ENCODE peak calls at places on chromosome 17, in seven cellular contexts. T, Z, W, N, U, R and F are unnamed samples.
A peak's percentile ranks its signal among the peaks of the same experiment; 100 is the strongest.

GRCh38 chr17:68544111-68544510 is 31.9 kb downstream of the PRKAR1A start:
- DNase-seq in T (no peak), Z (no peak), W (no peak), N (no peak), U (no peak), R (no peak), F (no peak)

GRCh38 chr17:70184770-70185169 is 15.4 kb downstream of the KCNJ2 start:
- DNase-seq in T (peak; percentile 88), Z (peak; percentile 34), W (no peak), N (no peak), U (no peak), R (peak; percentile 68), F (no peak)

GRCh38 chr17:29256735-29257466 is 10.2 kb downstream of the CRYBA1 start:
- DNase-seq in T (no peak), Z (no peak), W (no peak), N (no peak), U (no peak), R (peak; percentile 78), F (no peak)

GRCh38 chr17:2158011-2158410 is 103.1 kb downstream of the HIC1 start:
- DNase-seq in T (no peak), Z (peak; percentile 64), W (no peak), N (no peak), U (no peak), R (peak; percentile 81), F (peak; percentile 36)

GRCh38 chr17:72274632-72275031 is 153.8 kb downstream of the SOX9 start:
- DNase-seq in T (no peak), Z (no peak), W (no peak), N (no peak), U (no peak), R (no peak), F (no peak)

GRCh38 chr17:65173284-65173793 is 36.2 kb downstream of the RGS9 start:
- DNase-seq in T (peak; percentile 78), Z (peak; percentile 63), W (no peak), N (no peak), U (peak; percentile 23), R (peak; percentile 40), F (peak; percentile 50)

GRCh38 chr17:12667299-12667958 is 1.7 kb downstream of the MYOCD start:
- DNase-seq in T (peak; percentile 68), Z (peak; percentile 59), W (peak; percentile 85), N (peak; percentile 40), U (no peak), R (peak; percentile 56), F (peak; percentile 58)

GRCh38 chr17:80594666-80595269 is 50.1 kb downstream of the RPTOR start:
- DNase-seq in T (no peak), Z (no peak), W (no peak), N (no peak), U (no peak), R (no peak), F (no peak)

GRCh38 chr17:79713391-79713790 is 17.4 kb upstream of the ENPP7 start:
- DNase-seq in T (no peak), Z (no peak), W (no peak), N (no peak), U (no peak), R (no peak), F (no peak)

GRCh38 chr17:8163978-8164814 is 1.4 kb upstream of the VAMP2 start:
- DNase-seq in T (no peak), Z (peak; percentile 75), W (no peak), N (no peak), U (peak; percentile 48), R (peak; percentile 37), F (peak; percentile 60)

GRCh38 chr17:80114758-80115157 is 13.4 kb downstream of the GAA start:
- DNase-seq in T (no peak), Z (no peak), W (no peak), N (no peak), U (no peak), R (no peak), F (no peak)

GRCh38 chr17:48489781-48490180 is 41.0 kb downstream of the HOXB1 start:
- DNase-seq in T (no peak), Z (no peak), W (peak; percentile 49), N (no peak), U (no peak), R (no peak), F (no peak)

GRCh38 chr17:48490391-48491026 is 40.3 kb downstream of the HOXB1 start:
- DNase-seq in T (peak; percentile 32), Z (no peak), W (no peak), N (no peak), U (no peak), R (peak; percentile 56), F (no peak)

GRCh38 chr17:48491527-48492273 is 39.1 kb downstream of the HOXB1 start:
- DNase-seq in T (no peak), Z (no peak), W (no peak), N (no peak), U (no peak), R (no peak), F (no peak)

GRCh38 chr17:48494335-48494734 is 36.5 kb downstream of the HOXB1 start:
- DNase-seq in T (peak; percentile 49), Z (no peak), W (no peak), N (no peak), U (no peak), R (peak; percentile 88), F (no peak)

DNA sequence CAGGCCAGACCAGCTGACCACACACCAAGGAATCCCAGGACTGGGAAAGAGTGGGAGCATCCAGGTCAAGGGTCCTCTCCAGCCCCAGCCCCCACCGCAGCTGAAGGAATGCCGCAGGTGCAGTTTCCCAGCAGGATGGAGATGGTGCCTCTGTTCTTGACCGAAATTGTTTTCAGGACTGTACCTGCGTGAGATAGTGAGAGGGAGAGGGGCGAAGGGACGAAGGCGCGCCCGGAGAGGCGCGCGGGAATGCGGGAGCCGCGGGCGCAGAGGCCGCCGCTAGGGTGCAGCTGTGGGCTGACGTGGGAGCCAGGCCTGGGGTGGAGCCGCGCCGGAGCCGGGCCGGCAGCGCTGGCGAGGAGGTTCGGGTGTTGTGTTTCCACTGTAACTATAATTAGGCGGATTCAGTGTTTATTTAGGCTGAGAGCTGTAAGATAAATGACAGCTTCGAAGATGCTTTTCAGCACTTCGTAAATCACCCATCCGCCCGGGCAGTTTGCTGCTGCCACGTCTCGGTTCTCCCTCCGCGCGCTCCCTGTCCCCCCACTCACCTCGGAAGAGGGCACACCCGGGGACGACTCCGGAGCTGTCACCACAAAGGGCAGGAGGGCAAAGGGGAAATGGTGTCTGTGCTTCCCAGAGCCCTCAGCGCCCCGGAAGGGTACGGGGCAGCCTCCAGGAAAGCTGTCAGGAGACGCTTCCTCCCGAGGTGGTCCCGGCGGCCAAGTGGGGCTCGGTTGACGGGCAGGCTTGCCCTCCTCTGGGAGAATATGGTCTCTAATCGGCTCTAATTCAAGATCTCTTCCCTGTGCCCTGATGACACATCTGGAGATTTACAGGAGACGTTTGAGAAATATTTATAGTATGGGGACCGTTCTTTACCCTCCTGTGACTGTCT is 38.2 kb downstream of the HOXB1 start:
- DNase-seq in T (peak; percentile 77), Z (peak; percentile 81), W (peak; percentile 72), N (no peak), U (peak; percentile 59), R (peak; percentile 82), F (peak; percentile 77)
- TF ChIP-seq EZH2 in T (no peak), Z (no peak), W (peak; percentile 81), N (no peak), U (no peak), R (no peak), F (no peak)

GRCh38 chr17:20203021-20203420 is 193.9 kb downstream of the SPECC1 start:
- DNase-seq in T (no peak), Z (no peak), W (no peak), N (no peak), U (no peak), R (no peak), F (no peak)
- TF ChIP-seq CTCF in T (no peak), Z (no peak), W (no peak), N (no peak), U (no peak), R (no peak), F (no peak)

GRCh38 chr17:54015734-54016133 is 193.0 kb downstream of the KIF2B start:
- DNase-seq in T (no peak), Z (no peak), W (no peak), N (no peak), U (no peak), R (no peak), F (no peak)

DNA sequence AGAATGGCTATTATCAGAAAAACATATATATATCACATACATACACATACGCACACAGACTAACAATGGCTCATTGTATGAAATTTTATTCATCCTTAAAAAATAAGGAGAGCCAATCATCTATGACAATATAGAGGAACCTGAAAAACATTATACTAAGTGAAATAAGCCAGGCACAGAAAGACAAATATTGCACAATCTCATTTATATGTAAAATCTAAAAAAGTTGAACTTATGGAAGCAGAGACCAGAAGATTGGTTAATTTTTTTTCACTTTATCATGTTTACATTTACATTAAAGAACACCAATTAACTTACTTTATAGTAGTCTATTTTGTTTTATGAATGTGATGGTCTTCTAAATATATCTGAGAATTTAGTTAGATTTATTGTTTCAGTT is 198.7 kb downstream of the KIF2B start:
- DNase-seq in T (no peak), Z (no peak), W (no peak), N (no peak), U (no peak), R (no peak), F (no peak)
- H3K9me3 ChIP-seq in T (peaks cover 49% of the 10 kb centered on the region), Z (no peaks in the 10 kb centered on the region), W (no peaks in the 10 kb centered on the region), N (peaks cover 37% of the 10 kb centered on the region), U (no peaks in the 10 kb centered on the region), R (no peaks in the 10 kb centered on the region), F (peaks cover 4% of the 10 kb centered on the region)

GRCh38 chr17:14297161-14297851 is 3.6 kb upstream of the HS3ST3B1 start:
- DNase-seq in T (peak; percentile 34), Z (peak; percentile 80), W (peak; percentile 86), N (no peak), U (no peak), R (peak; percentile 61), F (no peak)

GRCh38 chr17:14300628-14301278 is at the start of gene HS3ST3B1:
- DNase-seq in T (peak; percentile 99), Z (peak; percentile 99), W (peak; percentile 99), N (peak; percentile 96), U (no peak), R (peak; percentile 100), F (peak; percentile 97)

GRCh38 chr17:14301279-14301760 is 439 bp downstream of the HS3ST3B1 start:
- DNase-seq in T (no peak), Z (peak; percentile 50), W (peak; percentile 66), N (no peak), U (no peak), R (peak; percentile 42), F (no peak)

GRCh38 chr17:14298221-14298994 is 2.5 kb upstream of the HS3ST3B1 start:
- DNase-seq in T (no peak), Z (no peak), W (peak; percentile 72), N (no peak), U (no peak), R (no peak), F (peak; percentile 17)

DNA sequence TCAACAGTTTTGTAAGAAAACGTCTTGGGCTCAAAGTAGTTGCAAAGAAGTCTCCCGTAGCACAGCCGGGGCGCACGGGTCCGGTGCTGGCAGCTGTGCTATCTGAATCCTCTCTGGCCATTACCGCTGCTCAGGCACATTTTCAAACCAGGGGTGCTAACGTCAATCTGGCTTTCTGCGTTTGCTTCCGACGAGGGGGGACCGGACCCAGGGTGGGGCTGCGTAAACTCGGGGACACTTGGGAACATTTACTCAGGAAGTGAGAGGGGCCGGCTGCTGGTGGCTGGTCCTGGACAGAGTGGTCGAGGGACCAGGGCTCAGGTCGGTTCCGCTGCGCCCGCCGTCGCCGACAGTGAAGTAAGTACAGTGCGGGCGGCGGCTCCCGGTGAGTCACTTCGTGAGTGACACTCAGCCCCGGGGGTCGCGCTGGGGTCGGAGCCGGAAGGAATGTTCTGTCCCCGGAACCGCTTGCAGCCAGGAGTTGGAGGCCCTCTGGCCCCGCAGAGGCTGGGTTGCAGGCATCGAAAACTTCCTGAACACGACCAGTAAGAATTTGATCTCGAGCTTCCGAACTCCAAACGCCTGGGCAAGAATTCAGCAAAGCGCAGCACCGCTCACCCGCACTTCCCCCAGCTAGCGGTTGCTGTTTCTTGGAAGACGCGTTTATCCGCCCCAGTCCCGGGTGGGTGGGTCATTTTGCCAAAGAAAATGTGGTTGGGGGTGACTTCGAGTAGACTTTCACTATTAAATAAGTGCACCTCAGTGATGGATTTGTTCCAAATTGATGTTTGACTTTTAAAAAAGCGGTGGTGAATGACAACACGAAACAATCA is 1.4 kb upstream of the HS3ST3B1 start:
- DNase-seq in T (no peak), Z (peak; percentile 61), W (peak; percentile 78), N (no peak), U (no peak), R (peak; percentile 63), F (no peak)
- TF ChIP-seq EZH2 in T (peak; percentile 64), Z (peak; percentile 68), W (peak; percentile 18), N (no peak), U (no peak), R (no peak), F (peak; percentile 81)